ENCODE peak calls at places on chromosomes 12 and 14, in four cellular contexts. Z is NCI-H1694 treated with DMSO at 0.1 percent for 48 hours, O is body of pancreas, C is fibroblast of pulmonary artery. Y is an unnamed sample.

GRCh38 chr12:88566430-88566829 is 13.8 kb downstream of the KITLG start:
- DNase-seq in Z (no peak), O (no peak), C (peak), Y (no peak)

GRCh38 chr14:24032727-24033418 is 18.9 kb upstream of the CARMIL3 start:
- DNase-seq in Z (no peak), O (peak), C (peak), Y (no peak)

GRCh38 chr14:54026671-54027070 is 70.0 kb upstream of the BMP4 start:
- DNase-seq in Z (no peak), O (no peak), C (no peak), Y (no peak)

GRCh38 chr14:22980672-22981089 is 1.7 kb downstream of the AJUBA start:
- DNase-seq in Z (no peak), O (peak), C (peak), Y (no peak)

GRCh38 chr12:97921957-97922722 is 459.5 kb downstream of the RMST start:
- DNase-seq in Z (no peak), O (no peak), C (peak), Y (no peak)

GRCh38 chr14:85416771-85417170 is 113.2 kb upstream of the FLRT2 start:
- DNase-seq in Z (no peak), O (no peak), C (peak), Y (no peak)

GRCh38 chr12:80567391-80567790 is 123.4 kb downstream of the PTPRQ start:
- DNase-seq in Z (no peak), O (no peak), C (peak), Y (no peak)

GRCh38 chr12:88753074-88753473 is 172.8 kb upstream of the KITLG start:
- DNase-seq in Z (no peak), O (no peak), C (peak), Y (no peak)

GRCh38 chr12:50620050-50620974 is 115.5 kb downstream of the DIP2B start:
- DNase-seq in Z (no peak), O (no peak), C (peak), Y (no peak)

GRCh38 chr12:75177997-75178396 is 31.6 kb downstream of the KCNC2 start:
- DNase-seq in Z (no peak), O (no peak), C (peak), Y (no peak)

GRCh38 chr12:106684497-106684896 is 90.0 kb upstream of the RIC8B start:
- DNase-seq in Z (no peak), O (no peak), C (no peak), Y (no peak)

GRCh38 chr14:22159049-22159448 is 430.0 kb downstream of the DAD1 start:
- DNase-seq in Z (no peak), O (no peak), C (no peak), Y (no peak)

GRCh38 chr14:37230551-37231194 is 32.9 kb downstream of the MIPOL1 start:
- DNase-seq in Z (peak), O (peak), C (peak), Y (no peak)

GRCh38 chr12:123363385-123363742 is 1.3 kb downstream of the SBNO1 start:
- DNase-seq in Z (no peak), O (peak), C (peak), Y (no peak)

GRCh38 chr12:68012712-68013111 is 23.5 kb downstream of the IFNG-AS1 start:
- DNase-seq in Z (no peak), O (no peak), C (no peak), Y (no peak)

GRCh38 chr14:69326611-69327010 is 66.7 kb downstream of the GALNT16 start:
- DNase-seq in Z (no peak), O (no peak), C (no peak), Y (no peak)

GRCh38 chr12:94832780-94833760 is 170.4 kb downstream of the NDUFA12 start:
- DNase-seq in Z (no peak), O (no peak), C (peak), Y (no peak)

GRCh38 chr12:47828967-47829482 is 9.3 kb upstream of the HDAC7 start:
- DNase-seq in Z (no peak), O (peak), C (peak), Y (peak)

GRCh38 chr14:95891742-95892141 is 15.1 kb downstream of the TUNAR start:
- DNase-seq in Z (no peak), O (no peak), C (peak), Y (no peak)

GRCh38 chr12:76777765-76778216 is 13.9 kb downstream of the ZDHHC17 start:
- DNase-seq in Z (no peak), O (no peak), C (no peak), Y (no peak)

GRCh38 chr12:69509308-69509736 is 39.1 kb downstream of the FRS2 start:
- DNase-seq in Z (no peak), O (no peak), C (peak), Y (no peak)

Y was measured in thoracic aorta.